ENCODE peak calls at places on chromosome 19, in four cellular contexts. X is GM23338; W is GDM1; A is stimulated activated CD4-positive, alpha-beta T cell treated with anti-CD3 and anti-CD28 coated beads, Interleukin-15, amount 100 ng/mL, for 1 hour. M is an unnamed sample.

GRCh38 chr19:36488816-36489138 is 584 bp downstream of the ZNF566 start:
- DNase-seq in X (no peak), W (peak), A (no peak), M (no peak)

GRCh38 chr19:362154-362553 is 17.6 kb upstream of the MIER2 start:
- DNase-seq in X (no peak), W (no peak), A (no peak), M (no peak)

GRCh38 chr19:58440556-58440955 is 603 bp upstream of the ZNF132 start:
- DNase-seq in X (peak), W (no peak), A (no peak), M (no peak)

GRCh38 chr19:48452255-48452654 is 3.1 kb upstream of the KCNJ14 start:
- DNase-seq in X (no peak), W (no peak), A (no peak), M (no peak)

GRCh38 chr19:41811036-41811435 is 14.6 kb downstream of the CEACAM3 start:
- DNase-seq in X (no peak), W (peak), A (no peak), M (no peak)

GRCh38 chr19:52138614-52139290 is 986 bp downstream of the ZNF616 start:
- DNase-seq in X (peak), W (peak), A (no peak), M (peak)

GRCh38 chr19:10430505-10431253 is 10.3 kb downstream of the PDE4A start:
- DNase-seq in X (peak), W (no peak), A (no peak), M (no peak)

GRCh38 chr19:54137913-54138776 is 583 bp downstream of the CNOT3 start:
- DNase-seq in X (peak), W (no peak), A (no peak), M (peak)

GRCh38 chr19:55114566-55115145 is 2.8 kb downstream of the PPP1R12C start:
- DNase-seq in X (no peak), W (no peak), A (no peak), M (no peak)

GRCh38 chr19:28746486-28746885 is 466.5 kb downstream of the UQCRFS1 start:
- DNase-seq in X (no peak), W (no peak), A (no peak), M (no peak)

M was measured in activated CD4-positive, alpha-beta T cell treated with anti-CD3 and anti-CD28 coated beads for 48 hours.